ENCODE peak calls at places on chromosomes 5 and 9, in ten cellular contexts. B is epithelial cell of esophagus, T is neural progenitor cell, P is GM23338, K is PC-3, C is AG04450, W is Caco-2, E is cardiac muscle cell, F is bronchial epithelial cell, G is fibroblast of pulmonary artery. Q is an unnamed sample.

GRCh38 chr5:1562599-1562998 is 38.8 kb upstream of the LPCAT1 start:
- DNase-seq in B (no peak), T (no peak), P (no peak), K (no peak), C (no peak), W (no peak), E (no peak), F (no peak), G (no peak), Q (no peak)

GRCh38 chr5:143244000-143244736 is 159.3 kb downstream of the NR3C1 start:
- DNase-seq in B (peak), T (no peak), P (no peak), K (peak), C (peak), W (peak), E (peak), F (peak), G (peak), Q (peak)

GRCh38 chr5:110727025-110727314 is 499 bp upstream of the TMEM232 start:
- DNase-seq in B (peak), T (peak), P (peak), K (peak), C (no peak), W (no peak), E (no peak), F (peak), G (no peak), Q (peak)

GRCh38 chr9:124282442-124283231 is 24.9 kb downstream of the NEK6 start:
- DNase-seq in B (no peak), T (no peak), P (no peak), K (no peak), C (no peak), W (no peak), E (peak), F (no peak), G (peak), Q (no peak)

GRCh38 chr5:155282503-155283107 is 269.1 kb downstream of the KIF4B start:
- DNase-seq in B (peak), T (no peak), P (no peak), K (no peak), C (no peak), W (no peak), E (no peak), F (peak), G (no peak), Q (no peak)

GRCh38 chr9:32251539-32251938 is 132.9 kb upstream of the ACO1 start:
- DNase-seq in B (peak), T (peak), P (peak), K (peak), C (no peak), W (peak), E (peak), F (peak), G (peak), Q (no peak)

GRCh38 chr9:87674565-87675299 is 51.2 kb upstream of the CTSL start:
- DNase-seq in B (no peak), T (no peak), P (no peak), K (no peak), C (no peak), W (no peak), E (peak), F (no peak), G (no peak), Q (no peak)

GRCh38 chr5:146331257-146331822 is 7.3 kb upstream of the POU4F3 start:
- DNase-seq in B (no peak), T (peak), P (peak), K (no peak), C (no peak), W (no peak), E (no peak), F (no peak), G (no peak), Q (no peak)

GRCh38 chr5:677131-678101 is 15.7 kb downstream of the TPPP start:
- DNase-seq in B (no peak), T (no peak), P (no peak), K (no peak), C (no peak), W (no peak), E (no peak), F (no peak), G (no peak), Q (no peak)

GRCh38 chr5:94471496-94471895 is 146.9 kb downstream of the KIAA0825 start:
- DNase-seq in B (no peak), T (no peak), P (no peak), K (no peak), C (no peak), W (no peak), E (peak), F (no peak), G (peak), Q (peak)

GRCh38 chr5:82259172-82259800 is 18.9 kb downstream of the RPS23 start:
- DNase-seq in B (peak), T (no peak), P (peak), K (peak), C (peak), W (no peak), E (peak), F (peak), G (peak), Q (peak)

GRCh38 chr5:130400091-130400490 is 495.8 kb downstream of the CHSY3 start:
- DNase-seq in B (peak), T (no peak), P (no peak), K (peak), C (no peak), W (no peak), E (peak), F (peak), G (peak), Q (no peak)

GRCh38 chr9:3329361-3329760 is 196.4 kb downstream of the RFX3 start:
- DNase-seq in B (peak), T (no peak), P (no peak), K (peak), C (no peak), W (no peak), E (peak), F (peak), G (peak), Q (no peak)

GRCh38 chr5:115170128-115170923 is 618 bp upstream of the TRIM36 start:
- DNase-seq in B (no peak), T (peak), P (peak), K (peak), C (no peak), W (no peak), E (no peak), F (no peak), G (peak), Q (peak)
- H3K4me3 ChIP-seq in B (peak), T (peak), P (peak), K (peak), C (peak), W (peak), E (peak), F (peak), G (peak), Q (peak)

DNA sequence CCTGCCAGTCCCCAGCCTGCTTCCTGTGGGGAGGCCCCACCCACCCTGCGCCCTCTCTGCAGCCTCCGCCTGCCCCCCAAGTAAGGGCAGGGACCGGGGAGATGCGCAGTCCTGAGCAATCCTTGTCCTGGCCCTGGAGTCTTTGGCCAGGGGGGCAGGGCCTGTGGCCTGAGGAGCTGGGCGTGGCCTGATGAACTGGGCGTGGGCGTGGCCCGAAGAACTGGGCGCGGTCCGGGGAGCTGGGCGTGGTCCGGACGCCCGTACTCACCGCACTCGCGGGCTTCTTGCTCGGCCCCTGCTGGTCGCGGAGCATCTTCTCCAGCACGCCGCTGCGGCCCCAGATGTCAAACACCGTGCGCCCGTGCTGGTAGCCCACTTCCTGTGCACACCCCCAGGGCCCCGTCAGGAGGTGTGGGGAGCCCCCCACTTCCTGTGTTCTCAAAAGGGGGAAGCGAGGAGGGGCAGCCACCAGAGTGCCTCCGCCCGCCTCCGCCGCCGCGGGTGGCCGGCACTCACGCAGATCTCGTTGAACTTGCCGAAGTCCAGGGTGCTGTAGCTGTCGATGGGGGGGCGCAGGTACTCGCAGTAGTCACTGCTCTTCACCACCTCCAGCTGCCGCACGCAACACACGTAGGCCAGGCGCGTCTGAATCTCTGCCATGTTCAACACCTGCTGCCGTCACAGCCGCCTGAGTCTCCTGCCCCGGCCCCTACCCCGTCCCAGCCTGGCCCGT is 2.7 kb upstream of the NSMF start:
- DNase-seq in B (peak), T (peak), P (peak), K (no peak), C (no peak), W (peak), E (peak), F (no peak), G (peak), Q (no peak)
- TF ChIP-seq CTCF in B (no peak), T (peak), P (peak), K (no peak), C (no peak), W (no peak), E (peak), F (no peak), G (no peak), Q (no peak)

GRCh38 chr9:122085260-122085659 is 7.8 kb downstream of the TTLL11 start:
- DNase-seq in B (no peak), T (no peak), P (no peak), K (no peak), C (no peak), W (no peak), E (no peak), F (no peak), G (no peak), Q (no peak)

GRCh38 chr9:122080986-122081385 is 12.1 kb downstream of the TTLL11 start:
- DNase-seq in B (no peak), T (no peak), P (no peak), K (no peak), C (peak), W (no peak), E (no peak), F (no peak), G (no peak), Q (no peak)

GRCh38 chr9:122086873-122087272 is 6.2 kb downstream of the TTLL11 start:
- DNase-seq in B (no peak), T (no peak), P (no peak), K (no peak), C (no peak), W (no peak), E (no peak), F (no peak), G (no peak), Q (no peak)

GRCh38 chr9:122087406-122088200 is 5.5 kb downstream of the TTLL11 start:
- DNase-seq in B (peak), T (no peak), P (no peak), K (peak), C (peak), W (no peak), E (no peak), F (peak), G (no peak), Q (peak)

GRCh38 chr9:122084276-122084675 is 8.8 kb downstream of the TTLL11 start:
- DNase-seq in B (no peak), T (no peak), P (no peak), K (no peak), C (no peak), W (no peak), E (no peak), F (no peak), G (no peak), Q (no peak)
- H3K4me3 ChIP-seq in B (no peak), T (no peak), P (no peak), K (no peak), C (no peak), W (no peak), E (no peak), F (no peak), G (no peak), Q (no peak)

GRCh38 chr9:14132798-14133197 is 181.1 kb downstream of the NFIB start:
- DNase-seq in B (no peak), T (no peak), P (no peak), K (no peak), C (no peak), W (no peak), E (peak), F (no peak), G (no peak), Q (no peak)
- TF ChIP-seq CTCF in B (no peak), T (no peak), P (no peak), K (no peak), C (no peak), W (no peak), E (no peak), F (no peak), G (no peak), Q (no peak)

GRCh38 chr5:4410151-4410550 is 730.0 kb upstream of the ADAMTS16 start:
- DNase-seq in B (no peak), T (no peak), P (no peak), K (no peak), C (no peak), W (no peak), E (no peak), F (no peak), G (no peak), Q (no peak)

GRCh38 chr5:4413996-4414395 is 726.1 kb upstream of the ADAMTS16 start:
- DNase-seq in B (no peak), T (peak), P (peak), K (no peak), C (no peak), W (no peak), E (no peak), F (no peak), G (no peak), Q (no peak)

GRCh38 chr5:4411664-4412063 is 728.5 kb upstream of the ADAMTS16 start:
- DNase-seq in B (no peak), T (peak), P (peak), K (no peak), C (no peak), W (no peak), E (no peak), F (no peak), G (no peak), Q (no peak)
- H3K4me3 ChIP-seq in B (no peak), T (no peak), P (no peak), K (no peak), C (no peak), W (no peak), E (no peak), F (no peak), G (no peak), Q (no peak)

GRCh38 chr5:135212361-135213033 is 178.5 kb upstream of the PITX1 start:
- DNase-seq in B (no peak), T (no peak), P (no peak), K (no peak), C (no peak), W (peak), E (no peak), F (no peak), G (no peak), Q (no peak)
- TF ChIP-seq CTCF in B (no peak), T (no peak), P (no peak), K (no peak), C (no peak), W (no peak), E (no peak), F (no peak), G (no peak), Q (no peak)

DNA sequence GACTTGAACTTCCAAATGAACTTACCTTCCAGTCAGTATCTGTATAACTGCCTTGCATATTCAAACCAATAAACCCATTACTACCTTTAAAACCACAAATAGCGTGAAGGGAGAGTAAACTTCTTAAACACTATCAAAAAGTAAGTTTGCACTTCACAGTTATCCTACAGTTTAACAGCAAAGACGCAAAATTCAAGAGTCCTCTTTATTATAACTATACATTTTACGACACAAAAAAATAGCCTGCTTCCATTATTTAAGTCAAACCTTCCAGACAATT is 1.8 kb downstream of the PTBP3 start:
- DNase-seq in B (no peak), T (no peak), P (no peak), K (peak), C (no peak), W (no peak), E (no peak), F (peak), G (no peak), Q (no peak)
- H3K4me3 ChIP-seq in B (peak), T (peak), P (peak), K (peak), C (peak), W (peak), E (peak), F (peak), G (peak), Q (peak)

GRCh38 chr5:115601709-115602584 is at the start of gene TICAM2:
- DNase-seq in B (peak), T (peak), P (peak), K (peak), C (no peak), W (peak), E (peak), F (peak), G (peak), Q (peak)
- TF ChIP-seq CTCF in B (no peak), T (peak), P (peak), K (no peak), C (no peak), W (no peak), E (peak), F (no peak), G (peak), Q (no peak)

GRCh38 chr9:28155067-28155466 is 581.8 kb upstream of the C9orf72 start:
- DNase-seq in B (no peak), T (no peak), P (no peak), K (no peak), C (no peak), W (no peak), E (no peak), F (no peak), G (no peak), Q (no peak)
- H3K4me3 ChIP-seq in B (no peak), T (no peak), P (no peak), K (no peak), C (no peak), W (no peak), E (no peak), F (no peak), G (no peak), Q (no peak)

Q was measured in foreskin fibroblast.